ENCODE peak calls at places on chromosomes 13 and 19, in nine cellular contexts. O is tibial nerve; E is astrocyte; G is tibial artery; J is CD8-positive, alpha-beta T cell; D is breast epithelium; F is left ventricle myocardium inferior; Q is body of pancreas; H is psoas muscle. S is an unnamed sample.

GRCh38 chr13:98626298-98626940 is 49.5 kb upstream of the STK24 start:
- DNase-seq in F (no peak), D (no peak), J (no peak), G (no peak), H (no peak), Q (no peak), O (no peak), E (no peak), S (no peak)

GRCh38 chr13:98443800-98444325 is 133.0 kb downstream of the STK24 start:
- DNase-seq in O (no peak), Q (no peak), D (no peak), E (no peak), H (no peak), G (no peak), F (no peak), J (no peak), S (no peak)

GRCh38 chr19:4023600-4024398 is 16.3 kb downstream of the PIAS4 start:
- DNase-seq in F (peak; percentile 47), G (peak; percentile 57), D (no peak), E (no peak), Q (no peak), J (no peak), H (no peak), O (no peak), S (no peak)

GRCh38 chr13:42275098-42275471 is 3.1 kb downstream of the AKAP11 start:
- DNase-seq in H (no peak), O (no peak), G (no peak), F (no peak), J (no peak), Q (no peak), D (no peak), E (no peak), S (no peak)

GRCh38 chr19:52748336-52748950 is 13.6 kb upstream of the ZNF611 start:
- DNase-seq in Q (no peak), J (no peak), F (no peak), D (no peak), O (no peak), G (no peak), H (no peak), E (peak; percentile 27), S (no peak)

GRCh38 chr19:50205681-50206138 is 2.3 kb downstream of the MYH14 start:
- DNase-seq in O (no peak), Q (peak; percentile 50), E (no peak), G (no peak), H (no peak), F (no peak), D (peak; percentile 71), J (no peak), S (no peak)

GRCh38 chr13:101152184-101152583 is 264.1 kb downstream of the NALCN start:
- DNase-seq in O (no peak), H (no peak), Q (no peak), J (no peak), F (no peak), E (no peak), G (no peak), D (no peak), S (no peak)

GRCh38 chr13:77544365-77544764 is 8.9 kb downstream of the SCEL start:
- DNase-seq in O (peak; percentile 46), H (peak; percentile 67), G (peak; percentile 68), J (no peak), E (peak; percentile 61), D (no peak), F (peak; percentile 72), Q (peak; percentile 45), S (no peak)

GRCh38 chr13:23899555-23899954 is 2.3 kb upstream of the C1QTNF9B start:
- DNase-seq in G (no peak), E (peak; percentile 23), D (no peak), H (no peak), O (peak; percentile 62), J (peak; percentile 23), Q (no peak), F (no peak), S (no peak)

GRCh38 chr19:50478901-50479715 is 2.5 kb upstream of the GARIN5A start:
- DNase-seq in E (no peak), O (no peak), H (peak; percentile 76), D (no peak), J (no peak), F (no peak), G (no peak), Q (no peak), S (no peak)

GRCh38 chr19:47035127-47035494 is 13.3 kb downstream of the TMEM160 start:
- DNase-seq in O (no peak), H (no peak), Q (no peak), F (no peak), J (no peak), D (no peak), E (no peak), G (no peak), S (no peak)

GRCh38 chr19:19865750-19866598 is at the start of gene ZNF253:
- DNase-seq in J (peak; percentile 97), G (peak; percentile 99), F (peak; percentile 98), H (peak; percentile 98), E (peak; percentile 90), D (peak; percentile 98), O (peak; percentile 98), Q (peak; percentile 97), S (peak; percentile 94)

GRCh38 chr13:30143671-30144400 is 163.5 kb downstream of the KATNAL1 start:
- DNase-seq in D (no peak), H (no peak), G (no peak), J (no peak), Q (no peak), O (no peak), F (no peak), E (peak; percentile 52), S (no peak)

GRCh38 chr13:99285432-99286182 is 21.6 kb downstream of the GPR183 start:
- DNase-seq in H (no peak), F (no peak), J (no peak), D (no peak), O (no peak), Q (peak; percentile 21), G (no peak), E (no peak), S (no peak)

GRCh38 chr19:32676186-32676894 is 692 bp downstream of the RGS9BP start:
- DNase-seq in O (no peak), E (no peak), F (no peak), H (peak; percentile 65), Q (peak; percentile 20), J (no peak), G (no peak), D (no peak), S (no peak)

GRCh38 chr19:18317998-18318800 is 4.7 kb downstream of the LSM4 start:
- DNase-seq in G (no peak), O (no peak), Q (no peak), J (peak; percentile 65), D (no peak), H (no peak), F (peak; percentile 55), E (no peak), S (no peak)
- H3K4me1 ChIP-seq in G (peaks cover 20% of the 10 kb centered on the region), O (peaks cover 22% of the 10 kb centered on the region), Q (peaks cover 46% of the 10 kb centered on the region), J (peaks cover 53% of the 10 kb centered on the region), D (no peaks in the 10 kb centered on the region), H (peaks cover 26% of the 10 kb centered on the region), F (peaks cover 56% of the 10 kb centered on the region), E (peaks cover 18% of the 10 kb centered on the region), S (peaks cover 4% of the 10 kb centered on the region)

GRCh38 chr13:109998030-109998429 is 211.6 kb upstream of the IRS2 start:
- DNase-seq in E (no peak), J (no peak), G (no peak), D (no peak), O (no peak), Q (no peak), H (no peak), F (no peak), S (no peak)

GRCh38 chr13:109996404-109996960 is 210.1 kb upstream of the IRS2 start:
- DNase-seq in J (no peak), O (no peak), G (no peak), D (no peak), Q (no peak), E (no peak), H (no peak), F (no peak), S (no peak)

GRCh38 chr13:109999659-110000533 is 213.5 kb upstream of the IRS2 start:
- DNase-seq in E (no peak), H (no peak), Q (no peak), F (no peak), D (no peak), J (no peak), G (no peak), O (no peak), S (no peak)

GRCh38 chr13:109998808-109999528 is 212.6 kb upstream of the IRS2 start:
- DNase-seq in Q (no peak), G (no peak), F (no peak), O (no peak), E (peak; percentile 87), J (no peak), D (no peak), H (no peak), S (no peak)

DNA sequence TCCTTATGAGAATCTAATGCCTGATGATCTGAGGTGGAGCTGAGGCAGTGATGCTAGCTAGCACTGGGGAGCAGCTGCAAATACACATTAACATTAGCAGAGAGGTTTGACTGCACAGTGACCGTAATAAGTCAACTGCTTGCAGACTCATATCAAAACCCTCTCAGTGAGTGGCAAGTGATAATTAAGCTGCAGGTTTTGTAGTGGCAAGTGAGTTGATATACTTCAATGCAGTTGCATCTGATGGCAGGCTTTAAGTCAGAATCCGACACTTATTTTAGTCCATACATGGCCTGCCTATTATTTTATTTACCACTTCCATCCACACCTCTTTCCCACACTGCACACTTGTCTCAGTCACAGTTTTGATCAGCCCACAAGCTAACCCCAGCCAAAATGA is 209.2 kb upstream of the IRS2 start:
- DNase-seq in J (no peak), G (no peak), E (no peak), O (no peak), D (no peak), F (no peak), Q (no peak), H (no peak), S (no peak)
- H3K36me3 ChIP-seq in J (no peaks in the 10 kb centered on the region), G (no peaks in the 10 kb centered on the region), E (no peaks in the 10 kb centered on the region), O (no peaks in the 10 kb centered on the region), D (no peaks in the 10 kb centered on the region), F (no peaks in the 10 kb centered on the region), Q (no peaks in the 10 kb centered on the region), H (no peaks in the 10 kb centered on the region), S (no peaks in the 10 kb centered on the region)

GRCh38 chr13:110246530-110246929 is 60.4 kb downstream of the COL4A1 start:
- DNase-seq in Q (no peak), H (no peak), G (no peak), F (no peak), J (no peak), E (no peak), D (no peak), O (no peak), S (peak; percentile 58)
- H3K4me1 ChIP-seq in Q (peaks cover 18% of the 10 kb centered on the region), H (peaks cover 13% of the 10 kb centered on the region), G (peaks cover 74% of the 10 kb centered on the region), F (peaks cover 99% of the 10 kb centered on the region), J (no peaks in the 10 kb centered on the region), E (peaks cover 62% of the 10 kb centered on the region), D (no peaks in the 10 kb centered on the region), O (peaks cover 75% of the 10 kb centered on the region), S (peaks cover 24% of the 10 kb centered on the region)

DNA sequence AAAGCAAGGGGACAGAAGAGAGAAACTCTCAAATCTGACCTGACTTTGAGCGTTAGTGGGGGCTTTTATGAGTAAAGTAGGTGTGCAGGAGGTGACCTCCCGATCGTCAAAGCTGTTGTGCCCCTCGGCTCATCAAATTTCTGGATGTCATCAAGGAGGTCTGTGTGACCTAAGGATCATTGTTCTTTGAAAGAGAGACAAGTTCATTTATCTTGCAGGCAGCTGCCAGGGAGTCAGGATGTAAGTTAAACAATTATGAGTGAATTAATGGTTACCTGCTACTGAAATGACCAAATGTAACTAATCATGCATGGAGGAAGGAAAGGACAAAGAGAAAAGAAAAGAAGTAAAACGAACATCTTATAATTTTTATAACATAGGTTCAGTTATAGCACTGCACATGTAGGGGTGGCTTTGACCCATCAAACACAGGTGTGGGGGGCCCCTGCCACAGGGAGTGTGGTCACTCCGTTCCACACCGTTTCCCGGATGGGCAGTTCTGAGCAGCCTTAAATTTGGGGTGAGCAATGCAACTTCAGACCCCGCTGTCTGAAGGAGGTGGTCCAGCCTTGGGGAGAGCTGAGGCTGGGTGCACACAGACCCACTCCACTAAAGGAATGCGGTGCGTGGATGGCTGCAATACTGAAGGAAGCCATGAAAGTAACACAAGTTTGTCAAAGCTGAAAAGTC is 5.2 kb downstream of the CD22 start:
- DNase-seq in H (no peak), Q (no peak), G (no peak), O (no peak), F (no peak), D (no peak), J (no peak), E (no peak), S (no peak)
- H3K36me3 ChIP-seq in H (no peaks in the 10 kb centered on the region), Q (no peaks in the 10 kb centered on the region), G (no peaks in the 10 kb centered on the region), O (no peaks in the 10 kb centered on the region), F (no peaks in the 10 kb centered on the region), D (no peaks in the 10 kb centered on the region), J (no peaks in the 10 kb centered on the region), E (no peaks in the 10 kb centered on the region), S (no peaks in the 10 kb centered on the region)